ENCODE peak calls at places on chromosomes 16 and 17, in ten cellular contexts. B is tibial artery, Y is body of pancreas, J is left lung, S is cardiac muscle cell, I is PC-9, K is endothelial cell of umbilical vein, R is heart left ventricle, W is OCI-LY7, Q is uterus. X is an unnamed sample. For H3K36me3, the result is how much of the 10 kb centered on the place peaks cover.

GRCh38 chr17:55323518-55324295 is 58.9 kb downstream of the HLF start:
- DNase-seq in B (no peak), Y (no peak), J (no peak), S (no peak), I (no peak), K (no peak), R (no peak), W (no peak), Q (no peak), X (no peak)

GRCh38 chr16:81875461-81875860 is 96.4 kb downstream of the PLCG2 start:
- DNase-seq in B (no peak), Y (no peak), J (no peak), S (no peak), I (no peak), K (no peak), R (no peak), W (no peak), Q (no peak), X (no peak)

GRCh38 chr17:6536566-6537065 is 19.7 kb downstream of the PITPNM3 start:
- DNase-seq in B (no peak), Y (no peak), J (no peak), S (no peak), I (no peak), K (no peak), R (no peak), W (no peak), Q (no peak), X (no peak)

GRCh38 chr17:54455251-54455868 is 445.3 kb upstream of the TOM1L1 start:
- DNase-seq in B (no peak), Y (no peak), J (no peak), S (no peak), I (no peak), K (no peak), R (no peak), W (peak), Q (no peak), X (no peak)

GRCh38 chr16:54174201-54174600 is 112.4 kb downstream of the IRX3 start:
- DNase-seq in B (no peak), Y (no peak), J (no peak), S (peak), I (no peak), K (no peak), R (no peak), W (no peak), Q (no peak), X (no peak)

GRCh38 chr16:74608944-74609343 is 2.0 kb upstream of the GLG1 start:
- DNase-seq in B (no peak), Y (no peak), J (no peak), S (no peak), I (no peak), K (no peak), R (no peak), W (no peak), Q (no peak), X (no peak)

GRCh38 chr16:12583237-12583897 is 220.3 kb downstream of the CPPED1 start:
- DNase-seq in B (no peak), Y (no peak), J (no peak), S (no peak), I (no peak), K (no peak), R (no peak), W (no peak), Q (peak), X (no peak)

GRCh38 chr16:68000024-68000423 is 740 bp upstream of the DPEP2 start:
- DNase-seq in B (no peak), Y (no peak), J (no peak), S (no peak), I (no peak), K (no peak), R (no peak), W (peak), Q (no peak), X (no peak)

GRCh38 chr17:54983260-54983659 is 14.7 kb downstream of the STXBP4 start:
- DNase-seq in B (no peak), Y (no peak), J (no peak), S (no peak), I (no peak), K (no peak), R (no peak), W (no peak), Q (no peak), X (no peak)

GRCh38 chr17:64118452-64118979 is 11.4 kb downstream of the ERN1 start:
- DNase-seq in B (peak), Y (peak), J (peak), S (peak), I (no peak), K (peak), R (peak), W (no peak), Q (peak), X (peak)

GRCh38 chr17:17710728-17711541 is 29.7 kb downstream of the RAI1 start:
- DNase-seq in B (no peak), Y (peak), J (peak), S (no peak), I (peak), K (peak), R (no peak), W (no peak), Q (peak), X (peak)

GRCh38 chr17:79042421-79043190 is 18.6 kb downstream of the C1QTNF1 start:
- DNase-seq in B (peak), Y (peak), J (peak), S (peak), I (peak), K (no peak), R (peak), W (peak), Q (peak), X (no peak)

GRCh38 chr16:11107781-11108465 is 148.1 kb downstream of the SOCS1 start:
- DNase-seq in B (no peak), Y (no peak), J (no peak), S (no peak), I (no peak), K (no peak), R (no peak), W (no peak), Q (no peak), X (peak)

GRCh38 chr17:15744885-15745284 is 12.8 kb downstream of the TBC1D26 start:
- DNase-seq in B (no peak), Y (no peak), J (no peak), S (peak), I (no peak), K (no peak), R (no peak), W (no peak), Q (no peak), X (no peak)

GRCh38 chr17:55432358-55433028 is 10.9 kb upstream of the MMD start:
- DNase-seq in B (no peak), Y (no peak), J (no peak), S (no peak), I (peak), K (no peak), R (no peak), W (no peak), Q (no peak), X (no peak)

GRCh38 chr17:35162755-35163154 is 15.1 kb downstream of the UNC45B start:
- DNase-seq in B (no peak), Y (no peak), J (no peak), S (no peak), I (no peak), K (no peak), R (no peak), W (no peak), Q (no peak), X (no peak)

GRCh38 chr17:79777166-79777843 is 643 bp upstream of the CBX2 start:
- DNase-seq in B (peak), Y (peak), J (peak), S (peak), I (no peak), K (peak), R (peak), W (peak), Q (peak), X (peak)

GRCh38 chr17:14298221-14298994 is 2.5 kb upstream of the HS3ST3B1 start:
- DNase-seq in B (no peak), Y (no peak), J (no peak), S (peak), I (no peak), K (no peak), R (no peak), W (no peak), Q (no peak), X (no peak)

GRCh38 chr16:48052731-48053130 is 103.1 kb downstream of the ABCC12 start:
- DNase-seq in B (no peak), Y (no peak), J (no peak), S (no peak), I (no peak), K (no peak), R (no peak), W (no peak), Q (no peak), X (no peak)

GRCh38 chr17:48577946-48578615 is at the start of gene HOXB4:
- DNase-seq in B (peak), Y (no peak), J (peak), S (peak), I (no peak), K (peak), R (peak), W (peak), Q (peak), X (peak)

GRCh38 chr16:79430129-79430789 is 170.3 kb downstream of the MAF start:
- DNase-seq in B (no peak), Y (no peak), J (no peak), S (peak), I (no peak), K (no peak), R (no peak), W (no peak), Q (no peak), X (no peak)

GRCh38 chr17:78314683-78315354 is 45.1 kb downstream of the SOCS3 start:
- DNase-seq in B (no peak), Y (no peak), J (no peak), S (no peak), I (no peak), K (no peak), R (no peak), W (no peak), Q (no peak), X (no peak)

GRCh38 chr17:79740413-79740812 is 9.7 kb downstream of the ENPP7 start:
- DNase-seq in B (no peak), Y (peak), J (no peak), S (peak), I (no peak), K (peak), R (no peak), W (no peak), Q (no peak), X (no peak)

GRCh38 chr17:64771980-64772844 is 110.1 kb upstream of the SMURF2 start:
- DNase-seq in B (no peak), Y (no peak), J (no peak), S (no peak), I (no peak), K (peak), R (no peak), W (no peak), Q (no peak), X (no peak)

GRCh38 chr16:88865310-88865709 is 1.1 kb downstream of the PABPN1L start:
- DNase-seq in B (no peak), Y (no peak), J (no peak), S (no peak), I (no peak), K (no peak), R (no peak), W (no peak), Q (no peak), X (no peak)

GRCh38 chr17:10243905-10244844 is 45.8 kb upstream of the GAS7 start:
- DNase-seq in B (no peak), Y (no peak), J (no peak), S (no peak), I (no peak), K (no peak), R (no peak), W (no peak), Q (peak), X (peak)

GRCh38 chr16:67490330-67491096 is 7.2 kb upstream of the AGRP start:
- DNase-seq in B (no peak), Y (no peak), J (no peak), S (no peak), I (no peak), K (no peak), R (no peak), W (no peak), Q (no peak), X (no peak)

GRCh38 chr17:337866-338265 is 14.7 kb downstream of the RPH3AL start:
- DNase-seq in B (peak), Y (no peak), J (no peak), S (no peak), I (no peak), K (no peak), R (no peak), W (no peak), Q (no peak), X (no peak)

GRCh38 chr16:85246473-85246872 is 134.2 kb upstream of the CIBAR2 start:
- DNase-seq in B (no peak), Y (no peak), J (no peak), S (no peak), I (no peak), K (no peak), R (no peak), W (no peak), Q (no peak), X (no peak)

GRCh38 chr17:17812211-17813054 is 24.4 kb downstream of the SREBF1 start:
- DNase-seq in B (peak), Y (peak), J (no peak), S (peak), I (peak), K (peak), R (peak), W (peak), Q (peak), X (peak)

DNA sequence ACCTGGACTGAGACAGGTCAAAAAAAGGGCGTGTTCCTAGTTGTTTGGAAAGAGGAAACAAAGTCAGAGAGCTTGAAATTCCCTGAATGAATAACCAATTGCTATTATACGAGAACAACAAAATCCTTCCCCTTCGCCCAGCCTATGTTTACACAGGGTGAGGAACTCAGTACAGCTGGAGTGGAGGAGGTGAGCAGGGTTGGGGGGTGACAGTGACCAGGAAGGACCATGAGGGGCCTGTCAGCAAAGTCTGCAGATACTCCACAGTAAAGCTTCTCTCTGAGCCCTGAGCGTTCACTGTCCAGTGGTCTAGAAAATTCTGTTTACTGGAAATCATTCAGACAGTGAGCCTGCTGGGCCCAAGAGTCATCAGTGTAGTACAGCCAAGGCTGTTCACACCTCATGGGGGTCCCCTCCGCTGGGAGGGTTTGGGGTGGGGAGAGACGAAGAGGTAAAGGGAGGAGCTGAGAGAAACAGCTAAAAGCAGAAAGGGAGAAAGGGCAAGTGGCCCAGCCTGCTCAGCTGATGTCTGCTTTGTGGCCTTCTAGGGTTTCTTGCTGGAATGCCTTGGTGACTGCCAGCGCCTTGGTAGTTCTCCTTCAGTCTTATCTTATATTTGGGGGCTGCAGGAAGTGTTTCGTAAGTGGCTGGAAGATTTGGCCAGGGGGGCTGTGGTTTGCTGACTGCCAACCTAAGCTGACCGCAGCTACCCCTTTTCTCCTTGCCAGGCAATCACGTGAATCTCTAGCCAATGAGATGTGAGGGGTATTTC is 5.7 kb downstream of the DUSP3 start:
- DNase-seq in B (peak), Y (no peak), J (peak), S (no peak), I (no peak), K (no peak), R (peak), W (no peak), Q (no peak), X (no peak)
- H3K36me3 ChIP-seq in B (half or more), Y (under half), J (half or more), S (under half), I (under half), K (under half), R (under half), W (under half), Q (under half), X (under half)

GRCh38 chr16:87662254-87663204 is 60.2 kb downstream of the JPH3 start:
- DNase-seq in B (no peak), Y (no peak), J (no peak), S (no peak), I (no peak), K (no peak), R (no peak), W (no peak), Q (no peak), X (no peak)
- TF ChIP-seq CTCF in B (no peak), Y (no peak), J (no peak), S (no peak), I (no peak), K (no peak), R (no peak), W (no peak), Q (no peak), X (no peak)

DNA sequence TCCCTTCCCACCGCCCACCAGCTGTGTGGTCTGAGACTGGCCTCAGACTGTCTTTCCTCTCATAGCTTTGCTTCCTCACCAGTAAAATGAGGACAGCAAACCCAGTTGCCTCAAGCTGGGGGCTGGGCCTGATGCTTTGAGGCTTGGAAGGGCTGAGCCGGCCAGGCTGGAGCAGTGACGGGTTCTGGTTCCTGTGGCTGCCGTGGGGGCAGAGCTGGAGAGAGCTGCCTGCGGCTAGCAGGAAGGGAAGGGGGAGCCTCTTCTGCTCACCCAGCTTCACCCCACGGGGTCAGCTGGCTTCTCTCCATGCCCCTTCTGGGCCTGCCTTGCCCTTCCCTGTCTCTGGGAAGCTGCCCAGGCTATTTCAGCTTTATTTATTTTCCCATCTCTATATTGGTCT is 23.8 kb downstream of the LASP1 start:
- DNase-seq in B (no peak), Y (no peak), J (no peak), S (no peak), I (no peak), K (peak), R (peak), W (no peak), Q (no peak), X (no peak)
- H3K36me3 ChIP-seq in B (half or more), Y (under half), J (half or more), S (under half), I (under half), K (under half), R (under half), W (half or more), Q (under half), X (under half)

GRCh38 chr17:32769846-32770245 is 107.1 kb downstream of the MYO1D start:
- DNase-seq in B (no peak), Y (no peak), J (no peak), S (peak), I (peak), K (no peak), R (no peak), W (no peak), Q (no peak), X (no peak)
- TF ChIP-seq CTCF in B (no peak), Y (peak), J (no peak), S (no peak), I (peak), K (no peak), R (no peak), W (peak), Q (no peak), X (peak)

DNA sequence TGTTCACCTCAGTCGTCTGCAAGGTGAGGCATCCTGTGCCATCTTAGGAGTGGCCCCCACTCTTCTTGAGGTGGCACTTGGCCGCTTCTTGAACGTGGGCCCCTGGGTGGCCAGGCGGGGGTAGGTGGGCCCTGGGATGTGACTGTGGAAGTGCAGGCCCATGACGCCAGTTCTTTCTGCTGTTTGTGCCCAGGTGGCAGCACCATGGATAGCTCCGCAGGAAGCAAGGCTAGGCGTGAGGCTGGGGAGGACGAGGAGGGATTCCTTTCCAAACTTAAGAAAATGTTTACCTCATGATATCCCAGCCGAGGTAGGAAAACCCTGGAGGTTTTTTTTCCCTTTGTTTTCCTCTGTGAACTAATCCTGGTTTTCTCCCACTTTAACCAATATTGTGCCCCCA is 19.8 kb downstream of the NMRAL1 start:
- DNase-seq in B (no peak), Y (no peak), J (no peak), S (peak), I (no peak), K (no peak), R (no peak), W (no peak), Q (no peak), X (no peak)
- H3K36me3 ChIP-seq in B (half or more), Y (under half), J (half or more), S (under half), I (under half), K (under half), R (under half), W (half or more), Q (under half), X (under half)

DNA sequence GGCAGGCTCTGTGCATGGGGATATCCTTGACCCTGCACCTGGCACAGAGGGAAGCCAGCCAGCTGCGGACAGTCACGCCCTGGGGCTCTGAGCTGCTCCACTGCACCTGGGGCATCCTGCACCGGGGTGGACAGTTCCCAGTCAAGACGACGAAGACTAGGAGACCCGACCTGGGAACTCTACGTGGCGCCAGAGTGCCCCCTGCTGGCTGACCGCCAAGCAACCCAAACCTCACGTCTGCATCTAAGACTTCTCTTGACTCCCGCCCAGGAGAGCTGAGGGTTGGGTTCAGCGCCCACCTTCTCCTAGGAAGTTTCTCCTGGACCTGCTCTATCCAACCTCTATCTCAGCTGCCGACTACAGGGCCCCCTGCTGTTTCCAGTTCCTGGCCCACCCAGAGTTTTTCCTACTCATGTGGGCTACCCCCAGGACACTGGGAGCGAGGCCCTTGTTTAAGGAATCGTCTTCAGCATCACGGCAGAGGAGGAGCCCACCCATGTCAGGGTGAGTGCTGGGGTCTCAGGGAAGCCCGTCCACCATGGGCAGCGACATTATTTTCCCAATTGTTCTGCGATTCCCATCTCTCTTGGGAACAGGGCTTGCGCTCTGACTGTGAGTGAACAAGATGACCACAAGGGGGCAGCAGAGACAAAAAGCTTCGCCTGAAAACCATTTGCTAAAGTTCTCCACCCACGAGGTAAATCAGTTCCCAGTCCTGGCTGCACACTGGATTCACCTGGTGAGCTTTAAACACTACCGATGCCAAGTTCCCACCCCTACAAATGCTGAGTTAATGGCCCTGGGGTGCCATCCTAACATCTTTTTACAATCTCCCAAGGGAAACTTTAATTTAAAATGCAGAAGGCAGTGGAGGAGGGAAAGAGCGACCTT is 29.3 kb downstream of the TLE7 start:
- DNase-seq in B (peak), Y (peak), J (peak), S (peak), I (peak), K (peak), R (peak), W (peak), Q (peak), X (peak)
- TF ChIP-seq CTCF in B (peak), Y (peak), J (peak), S (peak), I (peak), K (peak), R (peak), W (peak), Q (peak), X (peak)

GRCh38 chr16:87678618-87679017 is 76.3 kb downstream of the JPH3 start:
- DNase-seq in B (no peak), Y (no peak), J (no peak), S (no peak), I (no peak), K (peak), R (no peak), W (no peak), Q (no peak), X (no peak)
- H3K36me3 ChIP-seq in B (under half), Y (under half), J (under half), S (under half), I (under half), K (under half), R (under half), W (under half), Q (under half), X (under half)